ENCODE peak calls at places on chromosomes 7 and 10, in four cellular contexts. L, S, X and G are unnamed samples.

GRCh38 chr10:9253121-9253520 is 1198.6 kb downstream of the GATA3 start:
- DNase-seq in L (peak; percentile 13), S (no peak), X (no peak), G (peak; percentile 28)

GRCh38 chr7:39145283-39145682 is 167.6 kb downstream of the POU6F2 start:
- DNase-seq in L (no peak), S (no peak), X (no peak), G (no peak)

GRCh38 chr10:84076540-84077195 is 62.6 kb upstream of the GHITM start:
- DNase-seq in L (no peak), S (no peak), X (peak; percentile 48), G (peak; percentile 18)

GRCh38 chr10:63798599-63799498 is 277.6 kb downstream of the REEP3 start:
- DNase-seq in L (peak; percentile 97), S (no peak), X (no peak), G (peak; percentile 78)

GRCh38 chr10:5615263-5615820 is 51.1 kb downstream of the ASB13 start:
- DNase-seq in L (no peak), S (no peak), X (no peak), G (no peak)

GRCh38 chr10:111297351-111297848 is 220.6 kb downstream of the ADRA2A start:
- DNase-seq in L (no peak), S (no peak), X (no peak), G (no peak)

GRCh38 chr10:7626283-7626682 is 40.5 kb downstream of the ITIH5 start:
- DNase-seq in L (no peak), S (no peak), X (no peak), G (no peak)

GRCh38 chr7:84264341-84264740 is 69.8 kb upstream of the SEMA3A start:
- DNase-seq in L (no peak), S (no peak), X (no peak), G (no peak)

GRCh38 chr7:387132-388022 is 97.4 kb downstream of the FOXL3 start:
- DNase-seq in L (no peak), S (no peak), X (no peak), G (no peak)

GRCh38 chr10:106479619-106480018 is 684.9 kb downstream of the SORCS1 start:
- DNase-seq in L (no peak), S (no peak), X (no peak), G (no peak)

GRCh38 chr10:106618611-106619010 is 545.9 kb downstream of the SORCS1 start:
- DNase-seq in L (no peak), S (no peak), X (no peak), G (no peak)

DNA sequence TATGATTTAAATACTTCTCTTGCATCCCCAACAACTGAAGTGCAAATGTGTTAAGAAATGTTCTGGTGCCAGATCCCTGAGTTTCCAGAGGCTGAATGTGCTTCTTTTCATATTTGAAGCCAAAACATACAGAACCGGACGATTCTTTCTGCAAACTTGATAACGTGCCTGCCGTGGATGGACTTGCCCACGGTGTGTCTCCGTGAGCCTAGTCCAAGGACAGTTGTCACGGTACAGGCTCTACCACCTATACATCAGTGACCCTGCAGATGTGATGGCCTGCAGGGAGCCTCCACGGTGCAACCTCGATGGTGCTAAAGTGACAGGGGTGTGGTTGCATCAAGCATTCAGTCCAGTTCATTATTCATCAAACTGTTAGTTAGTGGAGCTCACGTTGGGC is 198.7 kb upstream of the LYZL2 start:
- DNase-seq in L (no peak), S (no peak), X (no peak), G (no peak)
- TF ChIP-seq FOS in L (no peak), S (no peak), X (no peak), G (no peak)

GRCh38 chr10:76205361-76205760 is 773.9 kb downstream of the LRMDA start:
- DNase-seq in L (no peak), S (no peak), X (no peak), G (no peak)

GRCh38 chr10:76209135-76209534 is 777.7 kb downstream of the LRMDA start:
- DNase-seq in L (no peak), S (no peak), X (no peak), G (peak; percentile 56)

GRCh38 chr10:76206797-76207352 is 775.5 kb downstream of the LRMDA start:
- DNase-seq in L (no peak), S (peak; percentile 15), X (no peak), G (no peak)

DNA sequence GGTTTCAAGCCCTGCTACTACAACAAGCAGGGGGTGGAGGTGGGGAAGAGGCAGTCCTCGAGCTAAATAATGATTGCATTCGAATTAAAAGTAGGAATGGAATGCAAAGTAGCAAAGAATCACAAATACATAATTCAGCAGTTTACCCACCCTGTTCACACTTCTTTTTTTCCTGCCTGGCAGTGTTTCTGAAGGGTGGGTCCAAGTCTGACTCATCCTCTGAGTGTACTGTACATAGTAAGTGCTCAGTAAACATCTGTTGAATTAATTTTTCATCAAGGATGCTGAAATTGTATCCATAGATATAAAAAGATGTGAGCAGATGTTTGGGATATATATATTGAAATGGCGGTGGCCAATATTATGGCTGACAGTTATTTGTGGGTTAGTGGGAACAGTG is 778.8 kb downstream of the LRMDA start:
- DNase-seq in L (no peak), S (no peak), X (no peak), G (no peak)
- TF ChIP-seq FOS in L (no peak), S (no peak), X (no peak), G (no peak)

GRCh38 chr10:44958196-44958896 is 1.3 kb upstream of the RASSF4 start:
- DNase-seq in L (peak; percentile 47), S (no peak), X (no peak), G (peak; percentile 70)
- TF ChIP-seq FOS in L (peak; percentile 40), S (no peak), X (no peak), G (peak; percentile 44)

GRCh38 chr10:113000876-113001598 is 51.0 kb downstream of the TCF7L2 start:
- DNase-seq in L (no peak), S (no peak), X (no peak), G (no peak)
- TF ChIP-seq FOS in L (no peak), S (no peak), X (no peak), G (no peak)